ENCODE peak calls at places on chromosomes 5 and 9, in six cellular contexts. One of them, this sample, is unnamed.

GRCh38 chr9:93209097-93209496 is 25.2 kb downstream of the WNK2 start:
- DNase-seq in T-helper 17 cell: no peak
- DNase-seq in NCI-H1694 treated with DMSO at 0.1 percent for 48 hours: no peak
- DNase-seq in stimulated activated CD4-positive, alpha-beta T cell treated with anti-CD3 and anti-CD28 coated beads, Interleukin-4, amount 100 ng/mL, for 4 hours: no peak
- DNase-seq in kidney epithelial cell: no peak
- DNase-seq in NCI-H2029: no peak
- DNase-seq in this sample: no peak

GRCh38 chr9:104346645-104347175 is 157.4 kb upstream of the OR13F1 start:
- DNase-seq in T-helper 17 cell: no peak
- DNase-seq in NCI-H1694 treated with DMSO at 0.1 percent for 48 hours: no peak
- DNase-seq in stimulated activated CD4-positive, alpha-beta T cell treated with anti-CD3 and anti-CD28 coated beads, Interleukin-4, amount 100 ng/mL, for 4 hours: no peak
- DNase-seq in kidney epithelial cell: no peak
- DNase-seq in NCI-H2029: no peak
- DNase-seq in this sample: no peak

GRCh38 chr9:87516931-87517300 is 19.2 kb downstream of the DAPK1 start:
- DNase-seq in T-helper 17 cell: no peak
- DNase-seq in NCI-H1694 treated with DMSO at 0.1 percent for 48 hours: no peak
- DNase-seq in stimulated activated CD4-positive, alpha-beta T cell treated with anti-CD3 and anti-CD28 coated beads, Interleukin-4, amount 100 ng/mL, for 4 hours: no peak
- DNase-seq in kidney epithelial cell: no peak
- DNase-seq in NCI-H2029: no peak
- DNase-seq in this sample: no peak

GRCh38 chr9:130051855-130052254 is 1.9 kb upstream of the GPR107 start:
- DNase-seq in T-helper 17 cell: no peak
- DNase-seq in NCI-H1694 treated with DMSO at 0.1 percent for 48 hours: no peak
- DNase-seq in stimulated activated CD4-positive, alpha-beta T cell treated with anti-CD3 and anti-CD28 coated beads, Interleukin-4, amount 100 ng/mL, for 4 hours: no peak
- DNase-seq in kidney epithelial cell: no peak
- DNase-seq in NCI-H2029: no peak
- DNase-seq in this sample: no peak

GRCh38 chr5:22852807-22853670 is at the start of gene CDH12:
- DNase-seq in T-helper 17 cell: no peak
- DNase-seq in NCI-H1694 treated with DMSO at 0.1 percent for 48 hours: no peak
- DNase-seq in stimulated activated CD4-positive, alpha-beta T cell treated with anti-CD3 and anti-CD28 coated beads, Interleukin-4, amount 100 ng/mL, for 4 hours: no peak
- DNase-seq in kidney epithelial cell: no peak
- DNase-seq in NCI-H2029: no peak
- DNase-seq in this sample: no peak

GRCh38 chr5:54774281-54775171 is 210.9 kb downstream of the ESM1 start:
- DNase-seq in T-helper 17 cell: no peak
- DNase-seq in NCI-H1694 treated with DMSO at 0.1 percent for 48 hours: no peak
- DNase-seq in stimulated activated CD4-positive, alpha-beta T cell treated with anti-CD3 and anti-CD28 coated beads, Interleukin-4, amount 100 ng/mL, for 4 hours: no peak
- DNase-seq in kidney epithelial cell: no peak
- DNase-seq in NCI-H2029: no peak
- DNase-seq in this sample: no peak

GRCh38 chr9:7394007-7394774 is 405.4 kb downstream of the DMAC1 start:
- DNase-seq in T-helper 17 cell: no peak
- DNase-seq in NCI-H1694 treated with DMSO at 0.1 percent for 48 hours: no peak
- DNase-seq in stimulated activated CD4-positive, alpha-beta T cell treated with anti-CD3 and anti-CD28 coated beads, Interleukin-4, amount 100 ng/mL, for 4 hours: no peak
- DNase-seq in kidney epithelial cell: no peak
- DNase-seq in NCI-H2029: no peak
- DNase-seq in this sample: no peak

GRCh38 chr9:81292056-81292805 is 397.1 kb downstream of the TLE1 start:
- DNase-seq in T-helper 17 cell: no peak
- DNase-seq in NCI-H1694 treated with DMSO at 0.1 percent for 48 hours: no peak
- DNase-seq in stimulated activated CD4-positive, alpha-beta T cell treated with anti-CD3 and anti-CD28 coated beads, Interleukin-4, amount 100 ng/mL, for 4 hours: no peak
- DNase-seq in kidney epithelial cell: no peak
- DNase-seq in NCI-H2029: no peak
- DNase-seq in this sample: no peak

GRCh38 chr9:105403552-105404246 is 44.1 kb upstream of the FSD1L start:
- DNase-seq in T-helper 17 cell: no peak
- DNase-seq in NCI-H1694 treated with DMSO at 0.1 percent for 48 hours: no peak
- DNase-seq in stimulated activated CD4-positive, alpha-beta T cell treated with anti-CD3 and anti-CD28 coated beads, Interleukin-4, amount 100 ng/mL, for 4 hours: no peak
- DNase-seq in kidney epithelial cell: no peak
- DNase-seq in NCI-H2029: no peak
- DNase-seq in this sample: no peak

GRCh38 chr5:92836861-92837755 is 743.9 kb downstream of the NR2F1-AS1 start:
- DNase-seq in T-helper 17 cell: no peak
- DNase-seq in NCI-H1694 treated with DMSO at 0.1 percent for 48 hours: no peak
- DNase-seq in stimulated activated CD4-positive, alpha-beta T cell treated with anti-CD3 and anti-CD28 coated beads, Interleukin-4, amount 100 ng/mL, for 4 hours: no peak
- DNase-seq in kidney epithelial cell: no peak
- DNase-seq in NCI-H2029: no peak
- DNase-seq in this sample: no peak

GRCh38 chr5:62450259-62450658 is 37.7 kb downstream of the IPO11 start:
- DNase-seq in T-helper 17 cell: no peak
- DNase-seq in NCI-H1694 treated with DMSO at 0.1 percent for 48 hours: no peak
- DNase-seq in stimulated activated CD4-positive, alpha-beta T cell treated with anti-CD3 and anti-CD28 coated beads, Interleukin-4, amount 100 ng/mL, for 4 hours: no peak
- DNase-seq in kidney epithelial cell: no peak
- DNase-seq in NCI-H2029: no peak
- DNase-seq in this sample: no peak

GRCh38 chr9:123246534-123246933 is 21.9 kb downstream of the STRBP start:
- DNase-seq in T-helper 17 cell: no peak
- DNase-seq in NCI-H1694 treated with DMSO at 0.1 percent for 48 hours: no peak
- DNase-seq in stimulated activated CD4-positive, alpha-beta T cell treated with anti-CD3 and anti-CD28 coated beads, Interleukin-4, amount 100 ng/mL, for 4 hours: no peak
- DNase-seq in kidney epithelial cell: no peak
- DNase-seq in NCI-H2029: no peak
- DNase-seq in this sample: no peak

GRCh38 chr9:97431549-97432143 is 19.8 kb downstream of the TDRD7 start:
- DNase-seq in T-helper 17 cell: no peak
- DNase-seq in NCI-H1694 treated with DMSO at 0.1 percent for 48 hours: no peak
- DNase-seq in stimulated activated CD4-positive, alpha-beta T cell treated with anti-CD3 and anti-CD28 coated beads, Interleukin-4, amount 100 ng/mL, for 4 hours: no peak
- DNase-seq in kidney epithelial cell: no peak
- DNase-seq in NCI-H2029: no peak
- DNase-seq in this sample: no peak

GRCh38 chr5:105238561-105238960 is 1676.0 kb upstream of the NUDT12 start:
- DNase-seq in T-helper 17 cell: no peak
- DNase-seq in NCI-H1694 treated with DMSO at 0.1 percent for 48 hours: no peak
- DNase-seq in stimulated activated CD4-positive, alpha-beta T cell treated with anti-CD3 and anti-CD28 coated beads, Interleukin-4, amount 100 ng/mL, for 4 hours: no peak
- DNase-seq in kidney epithelial cell: no peak
- DNase-seq in NCI-H2029: no peak
- DNase-seq in this sample: no peak

This sample was measured in anterior cingulate cortex.